ENCODE peak calls at places on chromosomes 1 and 21, in six cellular contexts. Z is kidney, P is body of pancreas, C is HCT116, M is fibroblast of villous mesenchyme, K is GM23338. G is an unnamed sample.

GRCh38 chr1:176559474-176560390 is 96.8 kb downstream of the PAPPA2 start:
- DNase-seq in Z (peak; percentile 44), P (peak; percentile 63), C (peak; percentile 44), M (peak; percentile 55), K (peak; percentile 90), G (peak; percentile 81)

GRCh38 chr1:1082239-1083180 is 8.4 kb upstream of the RNF223 start:
- DNase-seq in Z (peak; percentile 64), P (peak; percentile 9), C (no peak), M (no peak), K (peak; percentile 0), G (no peak)

GRCh38 chr1:37620707-37621106 is 14.0 kb downstream of the RSPO1 start:
- DNase-seq in Z (no peak), P (no peak), C (no peak), M (peak; percentile 8), K (no peak), G (no peak)

GRCh38 chr1:202289009-202289408 is 52.7 kb downstream of the UBE2T start:
- DNase-seq in Z (no peak), P (no peak), C (no peak), M (no peak), K (no peak), G (no peak)

GRCh38 chr21:45990049-45990711 is 8.6 kb downstream of the COL6A1 start:
- DNase-seq in Z (peak; percentile 78), P (peak; percentile 6), C (no peak), M (no peak), K (no peak), G (no peak)

GRCh38 chr21:45528028-45528705 is 14.1 kb downstream of the SLC19A1 start:
- DNase-seq in Z (peak; percentile 70), P (peak; percentile 6), C (no peak), M (no peak), K (no peak), G (no peak)

GRCh38 chr1:230794431-230794830 is 47.2 kb downstream of the CAPN9 start:
- DNase-seq in Z (no peak), P (no peak), C (no peak), M (no peak), K (no peak), G (no peak)

GRCh38 chr1:160724445-160725242 is 13.0 kb upstream of the CD48 start:
- DNase-seq in Z (no peak), P (no peak), C (no peak), M (no peak), K (peak; percentile 28), G (no peak)

GRCh38 chr1:172203135-172203823 is 217.2 kb upstream of the C1orf105 start:
- DNase-seq in Z (no peak), P (no peak), C (no peak), M (peak; percentile 85), K (no peak), G (no peak)

GRCh38 chr1:208137144-208137682 is 107.0 kb downstream of the PLXNA2 start:
- DNase-seq in Z (no peak), P (no peak), C (no peak), M (peak; percentile 15), K (no peak), G (peak; percentile 67)

GRCh38 chr1:219782929-219783328 is 145.4 kb downstream of the SLC30A10 start:
- DNase-seq in Z (no peak), P (no peak), C (no peak), M (no peak), K (no peak), G (no peak)

GRCh38 chr1:43455205-43455889 is 1.6 kb upstream of the HYI start:
- DNase-seq in Z (no peak), P (peak; percentile 55), C (no peak), M (no peak), K (no peak), G (no peak)

GRCh38 chr1:43451701-43452532 is 1.8 kb downstream of the HYI start:
- DNase-seq in Z (peak; percentile 65), P (no peak), C (no peak), M (no peak), K (no peak), G (no peak)

GRCh38 chr1:43452789-43453441 is 816 bp downstream of the HYI start:
- DNase-seq in Z (no peak), P (peak; percentile 61), C (no peak), M (peak; percentile 62), K (peak; percentile 74), G (peak; percentile 60)

GRCh38 chr1:43454270-43455011 is 710 bp upstream of the HYI start:
- DNase-seq in Z (peak; percentile 83), P (peak; percentile 92), C (peak; percentile 56), M (peak; percentile 82), K (peak; percentile 97), G (peak; percentile 88)

DNA sequence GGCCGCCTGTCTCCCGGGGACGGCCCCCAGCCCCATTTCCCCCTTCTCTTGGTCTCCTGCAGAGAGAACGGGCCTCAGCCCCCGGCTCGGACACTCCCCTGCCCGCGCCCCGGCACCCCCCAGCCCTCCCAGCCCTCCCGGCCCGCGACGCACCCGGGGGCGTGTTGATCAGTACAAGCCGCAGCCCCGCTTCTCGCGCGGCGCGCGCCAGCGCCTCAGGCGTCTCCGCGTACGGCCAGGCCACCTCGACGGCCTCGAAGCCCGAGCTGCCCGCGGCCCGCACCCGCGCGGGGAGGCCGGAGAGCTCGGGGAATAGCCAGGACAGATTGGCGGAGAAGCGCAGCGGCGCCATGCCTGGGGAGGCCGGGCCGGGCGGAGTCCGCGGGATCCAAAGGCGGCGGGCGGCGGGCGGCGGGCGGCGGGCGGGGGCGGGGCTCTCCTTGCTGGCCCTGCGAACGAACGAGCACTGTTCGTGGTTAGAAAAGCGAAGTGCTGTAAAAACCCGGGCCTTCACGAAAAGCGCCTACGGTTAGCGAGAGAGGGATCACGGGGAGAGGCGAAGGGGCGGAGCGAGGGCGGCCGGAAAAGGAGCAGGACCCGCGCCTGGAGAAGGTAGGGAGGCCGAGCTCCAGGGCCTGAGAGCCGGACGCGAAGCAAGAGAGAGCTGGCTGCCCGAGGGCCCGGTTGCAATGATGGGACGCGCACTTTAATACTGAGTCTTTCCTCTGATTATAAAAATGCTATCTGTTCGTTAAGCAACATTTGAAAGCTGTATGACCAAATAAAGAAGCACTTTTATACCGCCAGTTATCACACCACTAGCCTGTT is at the start of gene HYI:
- DNase-seq in Z (peak; percentile 94), P (peak; percentile 88), C (peak; percentile 56), M (peak; percentile 91), K (peak; percentile 95), G (peak; percentile 83)
- H3K4me3 ChIP-seq in Z (peak within 1 kb of the TSS; percentile 67), P (no peak within 1 kb of the TSS), C (peak within 1 kb of the TSS; percentile 57), M (peak within 1 kb of the TSS; percentile 57), K (peak within 1 kb of the TSS; percentile 52), G (peak within 1 kb of the TSS; percentile 46)

GRCh38 chr1:20719261-20719660 is 1.5 kb upstream of the KIF17 start:
- DNase-seq in Z (no peak), P (peak; percentile 3), C (no peak), M (no peak), K (no peak), G (no peak)

GRCh38 chr1:20720631-20721051 is 2.8 kb upstream of the KIF17 start:
- DNase-seq in Z (no peak), P (no peak), C (no peak), M (no peak), K (no peak), G (no peak)

GRCh38 chr1:20723159-20723536 is 5.3 kb upstream of the KIF17 start:
- DNase-seq in Z (no peak), P (no peak), C (no peak), M (no peak), K (no peak), G (no peak)

GRCh38 chr1:20719871-20720620 is 2.2 kb upstream of the KIF17 start:
- DNase-seq in Z (no peak), P (peak; percentile 1), C (no peak), M (no peak), K (no peak), G (no peak)

DNA sequence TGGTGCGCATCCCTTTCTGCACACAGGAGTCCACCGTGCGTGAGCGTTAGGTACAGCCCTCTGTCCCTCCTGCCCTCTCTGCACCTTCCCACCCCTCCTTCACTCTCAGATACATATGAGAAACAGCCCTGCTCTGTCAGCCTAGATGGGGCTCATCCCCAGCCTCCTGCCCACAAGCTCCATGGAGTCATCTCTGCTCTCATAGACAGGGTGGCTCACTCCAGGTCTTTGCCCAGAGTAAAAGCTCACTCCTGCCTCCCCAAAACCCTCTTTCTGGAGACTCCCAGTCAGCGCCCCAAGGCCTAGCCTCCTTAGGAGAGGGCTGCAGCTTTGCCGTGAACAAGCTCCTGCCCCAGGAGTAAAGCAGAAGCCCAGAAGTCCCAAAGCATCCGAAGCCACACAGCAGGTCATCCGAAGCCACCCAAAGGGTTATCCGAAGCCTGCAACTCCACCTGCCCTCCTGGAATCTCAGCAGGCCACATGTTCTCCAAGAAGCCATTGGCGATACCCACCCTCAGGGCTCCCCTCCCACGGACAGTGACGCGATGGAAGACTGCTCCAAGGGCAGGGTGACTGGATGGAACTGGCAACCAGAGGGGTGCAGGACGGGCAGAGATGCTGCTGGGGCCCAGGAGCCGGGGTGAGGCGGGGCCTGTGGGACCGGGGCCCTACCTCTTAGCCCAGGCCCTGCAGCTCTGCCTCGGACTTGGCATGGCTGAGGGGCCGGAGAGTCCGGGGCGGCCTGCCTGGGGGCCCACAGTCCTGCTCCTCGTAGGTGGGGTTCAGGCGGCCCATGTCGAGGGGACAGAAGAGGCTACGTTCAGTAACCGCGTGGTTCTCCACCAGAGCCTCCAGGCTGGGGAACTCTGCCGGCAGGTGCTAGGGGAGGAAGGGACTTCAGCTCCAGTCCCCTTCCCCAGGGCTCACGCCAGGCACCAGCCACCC is 3.6 kb upstream of the KIF17 start:
- DNase-seq in Z (no peak), P (no peak), C (no peak), M (no peak), K (no peak), G (no peak)
- TF ChIP-seq CTCF in Z (no peak), P (no peak), C (no peak), M (no peak), K (no peak), G (no peak)

DNA sequence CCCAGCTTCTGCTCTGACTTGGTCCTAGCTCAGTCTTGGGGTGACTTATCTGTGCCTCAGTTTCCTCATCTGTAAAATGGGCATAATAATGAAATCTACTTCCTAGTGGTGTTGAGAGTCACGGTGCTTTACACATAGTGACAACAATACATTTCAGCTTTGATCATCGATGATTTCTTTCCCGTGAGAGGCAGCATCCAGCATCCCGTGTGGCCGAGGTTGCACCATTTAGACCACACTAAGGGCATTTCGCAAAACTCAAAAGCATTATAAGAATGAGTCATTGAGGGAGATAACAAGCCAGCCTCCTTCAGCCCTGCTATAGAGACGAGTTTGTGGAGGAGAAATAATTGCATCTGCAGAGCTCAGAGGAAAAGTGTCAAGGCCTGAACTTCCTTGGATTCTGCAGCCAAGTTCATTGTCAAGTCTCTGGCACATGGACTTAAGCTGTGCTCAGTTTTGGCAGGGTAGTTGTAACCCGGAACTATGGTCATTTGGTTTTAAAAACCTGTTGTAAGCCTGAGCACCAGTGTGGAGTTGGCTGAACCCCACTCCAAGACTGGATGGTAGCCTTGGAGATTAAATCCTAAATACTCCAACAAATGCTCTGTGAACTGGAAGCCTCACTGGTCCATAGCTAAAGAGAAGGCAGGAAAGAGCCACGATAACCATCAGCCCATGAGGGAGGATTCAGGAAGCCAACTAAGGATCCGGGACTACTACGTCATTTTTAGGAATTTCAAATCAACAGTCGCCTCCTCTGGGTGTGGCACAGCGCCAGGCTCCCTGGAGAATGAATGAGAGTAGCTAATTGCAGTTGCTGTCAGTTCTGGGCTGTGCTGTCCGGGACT is 64.2 kb downstream of the TCP10L start:
- DNase-seq in Z (peak; percentile 95), P (peak; percentile 81), C (no peak), M (peak; percentile 99), K (no peak), G (peak; percentile 98)
- H3K4me3 ChIP-seq in Z (no peak overlapping the region), P (no peak overlapping the region), C (no peak overlapping the region), M (no peak overlapping the region), K (no peak overlapping the region), G (no peak overlapping the region)

DNA sequence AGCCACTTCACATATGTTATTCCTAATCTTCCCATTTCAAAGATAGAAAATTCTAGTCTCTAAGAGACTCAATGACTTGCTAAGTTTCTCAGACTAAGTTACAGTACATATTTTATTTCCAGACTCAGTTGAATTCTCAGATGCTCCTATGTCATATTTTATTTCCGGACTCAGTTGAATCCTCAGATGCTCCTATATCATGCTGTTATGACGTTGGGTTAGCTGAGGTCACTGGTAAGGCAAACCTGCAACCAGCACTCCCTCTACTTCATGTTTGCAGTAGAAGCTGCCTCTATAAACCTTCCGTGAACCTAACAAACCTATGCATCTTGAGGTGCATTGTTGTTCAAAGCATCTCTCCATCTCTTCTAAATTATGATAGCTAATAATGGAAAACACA is 187.1 kb upstream of the SGIP1 start:
- DNase-seq in Z (no peak), P (no peak), C (no peak), M (no peak), K (no peak), G (no peak)
- TF ChIP-seq CTCF in Z (no peak), P (no peak), C (no peak), M (no peak), K (no peak), G (no peak)